ENCODE peak calls at places on chromosomes 4 and X, in four cellular contexts. R is DND-41, E is natural killer cell, A is RWPE1. D is an unnamed sample.

GRCh38 chr4:156377036-156377700 is 423.5 kb upstream of the CTSO start:
- DNase-seq in R (no peak), E (no peak), A (no peak), D (no peak)

GRCh38 chr4:85942107-85942506 is 417.7 kb downstream of the MAPK10 start:
- DNase-seq in R (peak; percentile 55), E (no peak), A (no peak), D (no peak)

GRCh38 chr4:75126058-75126457 is 193.1 kb downstream of the PARM1 start:
- DNase-seq in R (no peak), E (no peak), A (no peak), D (no peak)

GRCh38 chr4:147340111-147340510 is 140.8 kb upstream of the EDNRA start:
- DNase-seq in R (no peak), E (no peak), A (peak; percentile 27), D (no peak)

GRCh38 chr4:145931403-145931802 is 7.2 kb downstream of the ZNF827 start:
- DNase-seq in R (no peak), E (no peak), A (no peak), D (no peak)

GRCh38 chr4:104641427-104641826 is 146.7 kb upstream of the CXXC4 start:
- DNase-seq in R (no peak), E (no peak), A (no peak), D (no peak)

GRCh38 chrX:107324493-107325310 is 118.3 kb downstream of the DNAAF6 start:
- DNase-seq in R (no peak), E (no peak), A (peak; percentile 12), D (no peak)

GRCh38 chr4:76689079-76689817 is 208.7 kb downstream of the SOWAHB start:
- DNase-seq in R (no peak), E (no peak), A (peak; percentile 75), D (peak; percentile 16)

GRCh38 chrX:49096419-49096818 is 16.7 kb upstream of the WDR45 start:
- DNase-seq in R (no peak), E (no peak), A (no peak), D (no peak)

GRCh38 chrX:103817502-103817901 is 14.6 kb downstream of the RAB9B start:
- DNase-seq in R (peak; percentile 15), E (no peak), A (peak; percentile 8), D (no peak)

GRCh38 chrX:116435597-116435996 is 809 bp upstream of the SLC6A14 start:
- DNase-seq in R (no peak), E (no peak), A (no peak), D (no peak)

GRCh38 chrX:118062048-118062789 is 54.4 kb downstream of the KLHL13 start:
- DNase-seq in R (no peak), E (no peak), A (no peak), D (no peak)

GRCh38 chr4:71691416-71692073 is 92.3 kb downstream of the GC start:
- DNase-seq in R (no peak), E (no peak), A (no peak), D (no peak)

GRCh38 chr4:121208571-121208970 is 44.5 kb upstream of the TNIP3 start:
- DNase-seq in R (no peak), E (no peak), A (no peak), D (no peak)

GRCh38 chr4:139756391-139757180 is 91.0 kb downstream of the MGST2 start:
- DNase-seq in R (no peak), E (no peak), A (no peak), D (no peak)

GRCh38 chrX:58025979-58026378 is 115.7 kb upstream of the ZXDA start:
- DNase-seq in R (peak; percentile 37), E (no peak), A (peak; percentile 2), D (no peak)

GRCh38 chr4:170234800-170235199 is 145.0 kb upstream of the AADAT start:
- DNase-seq in R (no peak), E (no peak), A (no peak), D (no peak)

GRCh38 chr4:55920571-55920970 is 28.2 kb upstream of the CEP135 start:
- DNase-seq in R (no peak), E (no peak), A (no peak), D (no peak)

GRCh38 chr4:168815373-168816345 is 194.4 kb downstream of the CBR4 start:
- DNase-seq in R (no peak), E (no peak), A (no peak), D (no peak)

GRCh38 chr4:69054578-69055200 is 41.6 kb upstream of the UGT2B7 start:
- DNase-seq in R (no peak), E (no peak), A (peak; percentile 63), D (no peak)

GRCh38 chr4:118814901-118815300 is 21.0 kb downstream of the SEC24D start:
- DNase-seq in R (no peak), E (no peak), A (no peak), D (no peak)

GRCh38 chr4:77819409-77819835 is 254 bp upstream of the CNOT6L start:
- DNase-seq in R (no peak), E (no peak), A (peak; percentile 29), D (no peak)

GRCh38 chr4:55297346-55297745 is 48.7 kb upstream of the SRD5A3 start:
- DNase-seq in R (no peak), E (no peak), A (peak; percentile 24), D (no peak)

GRCh38 chr4:78784255-78784654 is 8.1 kb downstream of the BMP2K start:
- DNase-seq in R (no peak), E (no peak), A (no peak), D (no peak)

GRCh38 chr4:75995727-75996126 is 5.0 kb upstream of the SDAD1 start:
- DNase-seq in R (peak; percentile 12), E (no peak), A (peak; percentile 41), D (no peak)

GRCh38 chr4:4759233-4759632 is 100.2 kb upstream of the MSX1 start:
- DNase-seq in R (no peak), E (no peak), A (no peak), D (no peak)

GRCh38 chrX:37817579-37817978 is 29.8 kb downstream of the DYNLT3 start:
- DNase-seq in R (no peak), E (no peak), A (no peak), D (no peak)

DNA sequence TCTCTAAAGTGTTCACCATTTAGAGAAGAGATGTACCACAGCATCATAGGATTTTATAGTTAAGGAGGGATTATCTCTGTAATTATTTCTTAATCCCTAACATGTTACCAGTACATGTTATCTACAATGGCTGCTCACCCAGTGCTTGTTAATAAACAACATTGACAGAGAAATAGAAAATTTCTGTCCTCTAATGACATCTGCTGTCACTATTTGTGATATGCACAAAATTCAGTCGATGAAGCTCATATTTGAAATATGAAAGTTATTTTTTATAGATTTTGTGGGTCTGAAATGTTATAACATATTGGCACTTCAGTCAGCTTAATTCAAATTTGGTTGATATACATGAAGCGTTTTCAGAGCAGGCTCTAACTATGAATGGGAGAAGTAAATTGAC is 48.8 kb upstream of the GRXCR1 start:
- DNase-seq in R (no peak), E (no peak), A (no peak), D (no peak)
- TF ChIP-seq CTCF in R (no peak), E (no peak), A (no peak), D (no peak)

DNA sequence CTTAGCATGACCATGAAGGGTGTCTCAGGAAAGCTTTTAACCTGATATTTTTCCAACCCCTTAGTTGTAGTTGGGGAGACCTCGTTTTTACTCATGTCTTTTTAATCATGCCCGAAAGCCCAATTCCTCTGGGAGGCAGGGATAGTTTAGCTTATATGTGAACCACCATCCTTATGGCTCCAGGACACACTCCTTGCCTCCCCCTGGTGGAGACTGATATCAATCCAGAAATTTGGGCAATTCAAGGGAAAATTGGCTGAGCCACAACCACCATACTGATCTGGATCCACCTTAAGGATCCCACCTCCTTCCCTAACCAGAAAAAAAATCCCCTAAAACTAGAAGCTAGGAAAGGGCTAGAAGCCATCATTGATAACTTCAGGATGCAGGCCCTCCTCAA is 13.4 kb upstream of the COL25A1 start:
- DNase-seq in R (no peak), E (no peak), A (no peak), D (no peak)
- TF ChIP-seq CTCF in R (no peak), E (no peak), A (no peak), D (no peak)

DNA sequence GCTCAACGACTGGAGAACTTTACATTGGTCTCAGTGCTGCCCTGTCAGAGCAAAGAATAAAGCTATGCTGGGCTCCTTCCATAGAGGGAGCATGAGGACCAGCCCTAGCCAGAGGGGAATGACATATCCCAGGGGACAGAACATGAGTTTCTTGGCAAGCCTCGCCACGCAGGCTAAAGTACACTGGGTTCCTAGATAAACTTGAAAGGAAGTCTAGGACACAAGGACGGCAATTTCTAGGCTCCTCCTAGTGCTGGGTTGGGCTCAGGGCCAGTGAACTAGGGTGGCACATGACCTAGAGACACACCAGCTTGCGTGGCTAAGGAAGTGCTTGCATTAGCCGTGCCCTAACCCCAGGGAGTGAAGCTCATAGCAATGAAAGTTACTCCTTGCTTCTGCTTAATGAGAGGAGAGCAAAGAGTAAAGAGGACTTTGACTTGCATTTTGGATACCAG is 141.0 kb downstream of the MAB21L2 start:
- DNase-seq in R (no peak), E (no peak), A (peak; percentile 12), D (no peak)
- TF ChIP-seq CTCF in R (no peak), E (no peak), A (no peak), D (no peak)

GRCh38 chr4:24032371-24032989 is 142.6 kb upstream of the PPARGC1A start:
- DNase-seq in R (no peak), E (no peak), A (no peak), D (no peak)
- TF ChIP-seq CTCF in R (peak; percentile 13), E (no peak), A (no peak), D (no peak)

GRCh38 chr4:130563185-130563890 is 1467.4 kb downstream of the C4orf33 start:
- DNase-seq in R (no peak), E (no peak), A (peak; percentile 45), D (no peak)
- TF ChIP-seq CTCF in R (peak; percentile 44), E (no peak), A (peak; percentile 74), D (no peak)

GRCh38 chr4:45455217-45455616 is 668.6 kb downstream of the GABRG1 start:
- DNase-seq in R (no peak), E (no peak), A (no peak), D (no peak)

GRCh38 chr4:45453258-45453841 is 670.5 kb downstream of the GABRG1 start:
- DNase-seq in R (no peak), E (no peak), A (peak; percentile 10), D (no peak)
- TF ChIP-seq CTCF in R (peak; percentile 45), E (no peak), A (peak; percentile 66), D (no peak)

GRCh38 chr4:92862509-92862908 is 558.7 kb downstream of the GRID2 start:
- DNase-seq in R (no peak), E (no peak), A (no peak), D (no peak)
- TF ChIP-seq CTCF in R (no peak), E (no peak), A (no peak), D (no peak)

GRCh38 chr4:22689428-22689827 is 3.3 kb upstream of the GBA3 start:
- DNase-seq in R (no peak), E (no peak), A (no peak), D (no peak)
- TF ChIP-seq CTCF in R (no peak), E (no peak), A (no peak), D (no peak)

D was measured in activated B cell treated with CpG ODN at 0.5 μM for 24 hours.